ENCODE peak calls at places on chromosomes 6 and 20, in five cellular contexts. One of them, this sample, is unnamed.

GRCh38 chr6:85574932-85575598 is 18.6 kb downstream of the SNX14 start:
- DNase-seq in HFFc6: peak; percentile 72
- DNase-seq in CD8-positive, alpha-beta T cell: no peak
- DNase-seq in H9: no peak
- DNase-seq in glutamatergic neuron: no peak
- DNase-seq in this sample: peak; percentile 15

GRCh38 chr6:142846459-142846831 is 98.5 kb downstream of the HIVEP2 start:
- DNase-seq in HFFc6: peak; percentile 63
- DNase-seq in glutamatergic neuron: no peak
- DNase-seq in H9: no peak
- DNase-seq in CD8-positive, alpha-beta T cell: no peak
- DNase-seq in this sample: no peak

GRCh38 chr20:63453029-63453523 is 19.4 kb downstream of the KCNQ2 start:
- DNase-seq in glutamatergic neuron: no peak
- DNase-seq in H9: peak; percentile 71
- DNase-seq in CD8-positive, alpha-beta T cell: no peak
- DNase-seq in HFFc6: no peak
- DNase-seq in this sample: no peak

GRCh38 chr6:110323004-110323657 is 35.0 kb downstream of the METTL24 start:
- DNase-seq in glutamatergic neuron: no peak
- DNase-seq in CD8-positive, alpha-beta T cell: no peak
- DNase-seq in HFFc6: no peak
- DNase-seq in H9: peak; percentile 46
- DNase-seq in this sample: no peak

GRCh38 chr6:169453221-169453620 is 199.6 kb upstream of the THBS2 start:
- DNase-seq in CD8-positive, alpha-beta T cell: no peak
- DNase-seq in HFFc6: no peak
- DNase-seq in H9: no peak
- DNase-seq in glutamatergic neuron: no peak
- DNase-seq in this sample: peak; percentile 14

GRCh38 chr20:55252525-55252924 is 752.8 kb downstream of the CBLN4 start:
- DNase-seq in CD8-positive, alpha-beta T cell: no peak
- DNase-seq in HFFc6: no peak
- DNase-seq in H9: no peak
- DNase-seq in glutamatergic neuron: no peak
- DNase-seq in this sample: no peak

GRCh38 chr6:17886891-17887290 is 100.5 kb downstream of the KIF13A start:
- DNase-seq in H9: no peak
- DNase-seq in glutamatergic neuron: peak; percentile 25
- DNase-seq in CD8-positive, alpha-beta T cell: no peak
- DNase-seq in HFFc6: peak; percentile 52
- DNase-seq in this sample: no peak

GRCh38 chr6:75747985-75748742 is 875 bp upstream of the MYO6 start:
- DNase-seq in CD8-positive, alpha-beta T cell: no peak
- DNase-seq in glutamatergic neuron: no peak
- DNase-seq in H9: no peak
- DNase-seq in HFFc6: no peak
- DNase-seq in this sample: no peak

GRCh38 chr6:140078552-140079126 is 704.2 kb upstream of the CITED2 start:
- DNase-seq in HFFc6: peak; percentile 94
- DNase-seq in CD8-positive, alpha-beta T cell: no peak
- DNase-seq in H9: no peak
- DNase-seq in glutamatergic neuron: no peak
- DNase-seq in this sample: peak; percentile 85

GRCh38 chr6:53761036-53761435 is 33.8 kb upstream of the LRRC1 start:
- DNase-seq in CD8-positive, alpha-beta T cell: no peak
- DNase-seq in HFFc6: no peak
- DNase-seq in glutamatergic neuron: no peak
- DNase-seq in H9: no peak
- DNase-seq in this sample: no peak

GRCh38 chr6:15400572-15401004 is 154.7 kb downstream of the JARID2 start:
- DNase-seq in CD8-positive, alpha-beta T cell: no peak
- DNase-seq in H9: no peak
- DNase-seq in glutamatergic neuron: peak; percentile 73
- DNase-seq in HFFc6: no peak
- DNase-seq in this sample: no peak

GRCh38 chr6:147724454-147724853 is 216.0 kb downstream of the SAMD5 start:
- DNase-seq in HFFc6: no peak
- DNase-seq in CD8-positive, alpha-beta T cell: no peak
- DNase-seq in H9: no peak
- DNase-seq in glutamatergic neuron: no peak
- DNase-seq in this sample: no peak

GRCh38 chr6:116060572-116061283 is at the start of gene FRK:
- DNase-seq in HFFc6: peak; percentile 11
- DNase-seq in glutamatergic neuron: no peak
- DNase-seq in CD8-positive, alpha-beta T cell: no peak
- DNase-seq in H9: no peak
- DNase-seq in this sample: no peak

GRCh38 chr6:13013681-13014550 is 297.3 kb downstream of the PHACTR1 start:
- DNase-seq in H9: peak; percentile 39
- DNase-seq in CD8-positive, alpha-beta T cell: no peak
- DNase-seq in glutamatergic neuron: peak; percentile 26
- DNase-seq in HFFc6: no peak
- DNase-seq in this sample: no peak

GRCh38 chr6:158646023-158646888 is 1.7 kb upstream of the DYNLT1 start:
- DNase-seq in H9: no peak
- DNase-seq in HFFc6: no peak
- DNase-seq in glutamatergic neuron: no peak
- DNase-seq in CD8-positive, alpha-beta T cell: no peak
- DNase-seq in this sample: no peak

GRCh38 chr6:67966830-67967229 is 668.3 kb upstream of the ADGRB3 start:
- DNase-seq in glutamatergic neuron: no peak
- DNase-seq in H9: no peak
- DNase-seq in HFFc6: no peak
- DNase-seq in CD8-positive, alpha-beta T cell: no peak
- DNase-seq in this sample: no peak

GRCh38 chr20:41533537-41534136 is 84.5 kb downstream of the CHD6 start:
- DNase-seq in glutamatergic neuron: no peak
- DNase-seq in H9: no peak
- DNase-seq in HFFc6: no peak
- DNase-seq in CD8-positive, alpha-beta T cell: no peak
- DNase-seq in this sample: no peak

GRCh38 chr6:101290346-101290745 is 103.2 kb upstream of the GRIK2 start:
- DNase-seq in HFFc6: peak; percentile 28
- DNase-seq in glutamatergic neuron: no peak
- DNase-seq in H9: no peak
- DNase-seq in CD8-positive, alpha-beta T cell: no peak
- DNase-seq in this sample: no peak

GRCh38 chr6:108560463-108561308 is at the start of gene FOXO3:
- DNase-seq in HFFc6: peak; percentile 77
- DNase-seq in H9: peak; percentile 94
- DNase-seq in CD8-positive, alpha-beta T cell: peak; percentile 55
- DNase-seq in glutamatergic neuron: peak; percentile 88
- DNase-seq in this sample: peak; percentile 67

GRCh38 chr20:19404836-19405235 is 192.4 kb downstream of the SLC24A3 start:
- DNase-seq in CD8-positive, alpha-beta T cell: no peak
- DNase-seq in H9: no peak
- DNase-seq in HFFc6: no peak
- DNase-seq in glutamatergic neuron: no peak
- DNase-seq in this sample: no peak

GRCh38 chr6:15538106-15538505 is 124.7 kb downstream of the DTNBP1 start:
- DNase-seq in HFFc6: no peak
- DNase-seq in glutamatergic neuron: no peak
- DNase-seq in CD8-positive, alpha-beta T cell: no peak
- DNase-seq in H9: no peak
- DNase-seq in this sample: no peak

GRCh38 chr6:36404164-36404563 is 16.7 kb upstream of the ETV7 start:
- DNase-seq in H9: no peak
- DNase-seq in glutamatergic neuron: no peak
- DNase-seq in HFFc6: no peak
- DNase-seq in CD8-positive, alpha-beta T cell: no peak
- DNase-seq in this sample: no peak

GRCh38 chr6:145863396-145863795 is 48.8 kb upstream of the FBXO30 start:
- DNase-seq in glutamatergic neuron: no peak
- DNase-seq in HFFc6: no peak
- DNase-seq in CD8-positive, alpha-beta T cell: no peak
- DNase-seq in H9: no peak
- DNase-seq in this sample: no peak

GRCh38 chr6:130215526-130215925 is 7.2 kb downstream of the SAMD3 start:
- DNase-seq in HFFc6: no peak
- DNase-seq in H9: peak; percentile 36
- DNase-seq in glutamatergic neuron: no peak
- DNase-seq in CD8-positive, alpha-beta T cell: peak; percentile 29
- DNase-seq in this sample: no peak

GRCh38 chr20:17655865-17656489 is 26.1 kb downstream of the RRBP1 start:
- DNase-seq in CD8-positive, alpha-beta T cell: no peak
- DNase-seq in HFFc6: no peak
- DNase-seq in glutamatergic neuron: no peak
- DNase-seq in H9: peak; percentile 62
- DNase-seq in this sample: no peak

GRCh38 chr6:25012657-25013056 is 76.9 kb upstream of the RIPOR2 start:
- DNase-seq in HFFc6: peak; percentile 67
- DNase-seq in CD8-positive, alpha-beta T cell: no peak
- DNase-seq in glutamatergic neuron: no peak
- DNase-seq in H9: no peak
- DNase-seq in this sample: peak; percentile 27

GRCh38 chr6:28537509-28538140 is 11.9 kb downstream of the GPX5 start:
- DNase-seq in glutamatergic neuron: no peak
- DNase-seq in H9: peak; percentile 78
- DNase-seq in HFFc6: no peak
- DNase-seq in CD8-positive, alpha-beta T cell: no peak
- DNase-seq in this sample: no peak

GRCh38 chr20:32088759-32089158 is 20.8 kb upstream of the TM9SF4 start:
- DNase-seq in H9: no peak
- DNase-seq in CD8-positive, alpha-beta T cell: no peak
- DNase-seq in HFFc6: no peak
- DNase-seq in glutamatergic neuron: no peak
- DNase-seq in this sample: no peak

GRCh38 chr6:40343318-40343886 is 243.8 kb downstream of the LRFN2 start:
- DNase-seq in HFFc6: no peak
- DNase-seq in CD8-positive, alpha-beta T cell: no peak
- DNase-seq in glutamatergic neuron: no peak
- DNase-seq in H9: peak; percentile 20
- DNase-seq in this sample: no peak

GRCh38 chr6:2771021-2771558 is 5.9 kb downstream of the WRNIP1 start:
- DNase-seq in CD8-positive, alpha-beta T cell: no peak
- DNase-seq in H9: no peak
- DNase-seq in HFFc6: no peak
- DNase-seq in glutamatergic neuron: no peak
- DNase-seq in this sample: no peak

GRCh38 chr6:8627085-8627861 is 191.9 kb upstream of the SLC35B3 start:
- DNase-seq in glutamatergic neuron: no peak
- DNase-seq in H9: no peak
- DNase-seq in HFFc6: no peak
- DNase-seq in CD8-positive, alpha-beta T cell: no peak
- DNase-seq in this sample: no peak

GRCh38 chr6:170058878-170059485 is 231.9 kb downstream of the DLL1 start:
- DNase-seq in HFFc6: no peak
- DNase-seq in CD8-positive, alpha-beta T cell: no peak
- DNase-seq in H9: no peak
- DNase-seq in glutamatergic neuron: no peak
- DNase-seq in this sample: no peak

GRCh38 chr6:144377586-144377985 is 92.5 kb downstream of the UTRN start:
- DNase-seq in glutamatergic neuron: no peak
- DNase-seq in HFFc6: peak; percentile 68
- DNase-seq in CD8-positive, alpha-beta T cell: no peak
- DNase-seq in H9: no peak
- DNase-seq in this sample: peak; percentile 69

GRCh38 chr6:106546322-106547052 is 82.8 kb downstream of the RTN4IP1 start:
- DNase-seq in glutamatergic neuron: no peak
- DNase-seq in CD8-positive, alpha-beta T cell: no peak
- DNase-seq in HFFc6: peak; percentile 79
- DNase-seq in H9: no peak
- DNase-seq in this sample: no peak
- TF ChIP-seq CTCF in glutamatergic neuron: no peak
- TF ChIP-seq CTCF in CD8-positive, alpha-beta T cell: no peak
- TF ChIP-seq CTCF in HFFc6: no peak
- TF ChIP-seq CTCF in H9: no peak
- TF ChIP-seq CTCF in this sample: no peak

DNA sequence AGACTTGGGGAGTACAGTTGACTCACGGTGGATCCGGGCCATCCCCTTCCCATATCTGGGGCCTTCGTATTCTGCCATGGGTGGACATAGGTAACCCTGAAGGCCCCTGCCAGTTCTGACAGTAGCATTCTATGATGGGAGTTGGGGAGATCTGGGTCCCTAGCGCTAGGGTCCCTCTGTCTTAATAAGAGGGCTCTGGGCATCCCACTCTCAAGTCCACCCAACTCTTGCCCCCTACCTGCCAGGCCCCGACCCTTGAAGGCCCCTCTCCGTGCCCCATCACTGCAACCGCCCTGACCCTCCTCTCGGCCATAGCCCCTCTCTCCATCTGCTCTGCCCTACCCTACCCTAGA is 6.5 kb upstream of the CAPN11 start:
- DNase-seq in CD8-positive, alpha-beta T cell: no peak
- DNase-seq in H9: no peak
- DNase-seq in HFFc6: no peak
- DNase-seq in glutamatergic neuron: no peak
- DNase-seq in this sample: no peak
- TF ChIP-seq CTCF in CD8-positive, alpha-beta T cell: peak; percentile 23
- TF ChIP-seq CTCF in H9: no peak
- TF ChIP-seq CTCF in HFFc6: no peak
- TF ChIP-seq CTCF in glutamatergic neuron: peak; percentile 49
- TF ChIP-seq CTCF in this sample: no peak

DNA sequence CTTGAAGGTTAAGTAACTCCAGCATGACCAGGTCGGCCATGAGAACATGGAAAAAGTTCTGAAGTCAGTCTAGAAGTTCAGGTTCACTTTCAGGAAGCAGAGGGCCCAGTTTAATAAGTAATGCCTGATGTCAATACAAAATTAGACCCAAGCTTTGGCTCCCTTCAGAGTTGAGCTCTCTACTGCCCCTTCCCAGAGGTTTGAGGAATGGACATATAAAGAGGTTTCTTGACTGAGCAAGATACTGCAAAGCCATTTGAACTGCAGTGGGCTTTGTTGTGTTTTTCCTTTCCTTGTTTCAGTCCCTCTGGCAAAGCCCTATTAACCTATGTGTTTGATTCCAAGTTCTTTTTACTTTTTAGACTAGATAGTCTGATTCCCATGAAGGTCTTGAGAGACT is 97.8 kb upstream of the PREP start:
- DNase-seq in glutamatergic neuron: no peak
- DNase-seq in H9: no peak
- DNase-seq in CD8-positive, alpha-beta T cell: no peak
- DNase-seq in HFFc6: no peak
- DNase-seq in this sample: no peak
- TF ChIP-seq CTCF in glutamatergic neuron: no peak
- TF ChIP-seq CTCF in H9: peak; percentile 51
- TF ChIP-seq CTCF in CD8-positive, alpha-beta T cell: no peak
- TF ChIP-seq CTCF in HFFc6: peak; percentile 30
- TF ChIP-seq CTCF in this sample: no peak

DNA sequence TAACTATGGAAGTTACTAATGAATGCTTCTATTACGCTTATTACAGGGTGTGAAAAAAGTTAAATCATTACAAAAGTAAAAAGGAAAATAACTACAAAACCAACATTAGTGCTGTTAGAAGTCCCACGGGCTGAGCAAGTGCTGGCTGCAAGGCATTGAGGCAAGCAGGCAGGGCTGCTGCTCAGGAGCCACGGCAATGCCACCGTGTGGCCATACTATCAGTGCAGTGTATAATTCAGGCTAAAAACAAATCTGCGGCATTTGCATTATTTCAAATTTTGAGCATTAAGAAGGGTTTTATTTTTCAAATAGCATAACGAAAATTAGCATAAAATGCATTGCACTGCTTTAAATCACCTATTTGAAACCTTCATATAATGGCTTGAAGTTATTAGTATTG is 17.1 kb downstream of the IFNGR1 start:
- DNase-seq in glutamatergic neuron: no peak
- DNase-seq in H9: no peak
- DNase-seq in CD8-positive, alpha-beta T cell: no peak
- DNase-seq in HFFc6: no peak
- DNase-seq in this sample: no peak
- TF ChIP-seq CTCF in glutamatergic neuron: no peak
- TF ChIP-seq CTCF in H9: peak; percentile 46
- TF ChIP-seq CTCF in CD8-positive, alpha-beta T cell: no peak
- TF ChIP-seq CTCF in HFFc6: peak; percentile 28
- TF ChIP-seq CTCF in this sample: peak; percentile 40

GRCh38 chr20:44475694-44476560 is at the start of gene TTPAL:
- DNase-seq in HFFc6: peak; percentile 70
- DNase-seq in H9: peak; percentile 94
- DNase-seq in CD8-positive, alpha-beta T cell: peak; percentile 83
- DNase-seq in glutamatergic neuron: peak; percentile 90
- DNase-seq in this sample: no peak
- TF ChIP-seq CTCF in HFFc6: peak; percentile 63
- TF ChIP-seq CTCF in H9: no peak
- TF ChIP-seq CTCF in CD8-positive, alpha-beta T cell: peak; percentile 26
- TF ChIP-seq CTCF in glutamatergic neuron: no peak
- TF ChIP-seq CTCF in this sample: peak; percentile 42